ENCODE peak calls at places on chromosomes 5 and 9, in nine cellular contexts. One of them, this sample, is unnamed.
A peak's percentile ranks its signal among the peaks of the same experiment; 100 is the strongest.

GRCh38 chr5:112183103-112183634 is 235.9 kb downstream of the EPB41L4A start:
- DNase-seq in fibroblast of lung: no peak
- DNase-seq in prostate gland: no peak
- DNase-seq in mucosa of descending colon: no peak
- DNase-seq in hepatocyte: peak; percentile 11
- DNase-seq in mammary epithelial cell: peak; percentile 89
- DNase-seq in neural progenitor cell: peak; percentile 58
- DNase-seq in uterus: no peak
- DNase-seq in psoas muscle: no peak
- DNase-seq in this sample: no peak

GRCh38 chr5:16957305-16958165 is 21.4 kb upstream of the MYO10 start:
- DNase-seq in psoas muscle: no peak
- DNase-seq in mucosa of descending colon: no peak
- DNase-seq in uterus: no peak
- DNase-seq in neural progenitor cell: no peak
- DNase-seq in prostate gland: no peak
- DNase-seq in fibroblast of lung: peak; percentile 79
- DNase-seq in hepatocyte: no peak
- DNase-seq in mammary epithelial cell: peak; percentile 93
- DNase-seq in this sample: no peak

GRCh38 chr9:134493471-134494272 is 147.9 kb upstream of the COL5A1 start:
- DNase-seq in psoas muscle: no peak
- DNase-seq in mucosa of descending colon: no peak
- DNase-seq in hepatocyte: no peak
- DNase-seq in neural progenitor cell: no peak
- DNase-seq in uterus: no peak
- DNase-seq in fibroblast of lung: no peak
- DNase-seq in prostate gland: no peak
- DNase-seq in mammary epithelial cell: no peak
- DNase-seq in this sample: no peak

GRCh38 chr5:64184832-64185231 is 19.2 kb downstream of the RNF180 start:
- DNase-seq in mammary epithelial cell: no peak
- DNase-seq in uterus: no peak
- DNase-seq in psoas muscle: no peak
- DNase-seq in hepatocyte: no peak
- DNase-seq in mucosa of descending colon: no peak
- DNase-seq in neural progenitor cell: no peak
- DNase-seq in fibroblast of lung: no peak
- DNase-seq in prostate gland: no peak
- DNase-seq in this sample: no peak

GRCh38 chr5:55668356-55668755 is 43.8 kb downstream of the SLC38A9 start:
- DNase-seq in hepatocyte: peak; percentile 66
- DNase-seq in mammary epithelial cell: peak; percentile 79
- DNase-seq in mucosa of descending colon: no peak
- DNase-seq in fibroblast of lung: peak; percentile 75
- DNase-seq in uterus: no peak
- DNase-seq in prostate gland: no peak
- DNase-seq in neural progenitor cell: no peak
- DNase-seq in psoas muscle: no peak
- DNase-seq in this sample: no peak

GRCh38 chr9:122383992-122384461 is 13.2 kb downstream of the PTGS1 start:
- DNase-seq in prostate gland: no peak
- DNase-seq in mucosa of descending colon: no peak
- DNase-seq in hepatocyte: no peak
- DNase-seq in uterus: no peak
- DNase-seq in psoas muscle: peak; percentile 51
- DNase-seq in neural progenitor cell: no peak
- DNase-seq in fibroblast of lung: peak; percentile 42
- DNase-seq in mammary epithelial cell: peak; percentile 70
- DNase-seq in this sample: no peak

GRCh38 chr9:110064721-110065252 is 143.2 kb downstream of the C9orf152 start:
- DNase-seq in neural progenitor cell: no peak
- DNase-seq in hepatocyte: no peak
- DNase-seq in mammary epithelial cell: no peak
- DNase-seq in prostate gland: no peak
- DNase-seq in fibroblast of lung: no peak
- DNase-seq in uterus: no peak
- DNase-seq in mucosa of descending colon: no peak
- DNase-seq in psoas muscle: no peak
- DNase-seq in this sample: no peak

GRCh38 chr9:86387376-86387775 is 33.2 kb upstream of the TUT7 start:
- DNase-seq in neural progenitor cell: no peak
- DNase-seq in mucosa of descending colon: no peak
- DNase-seq in prostate gland: no peak
- DNase-seq in mammary epithelial cell: no peak
- DNase-seq in hepatocyte: no peak
- DNase-seq in fibroblast of lung: no peak
- DNase-seq in uterus: no peak
- DNase-seq in psoas muscle: no peak
- DNase-seq in this sample: no peak

GRCh38 chr5:73853091-73853490 is 227.1 kb downstream of the ARHGEF28 start:
- DNase-seq in prostate gland: no peak
- DNase-seq in hepatocyte: no peak
- DNase-seq in mammary epithelial cell: peak; percentile 80
- DNase-seq in neural progenitor cell: no peak
- DNase-seq in mucosa of descending colon: no peak
- DNase-seq in uterus: no peak
- DNase-seq in fibroblast of lung: peak; percentile 44
- DNase-seq in psoas muscle: no peak
- DNase-seq in this sample: peak; percentile 51

GRCh38 chr5:170861855-170862766 is at the start of gene RANBP17:
- DNase-seq in hepatocyte: peak; percentile 91
- DNase-seq in mucosa of descending colon: peak; percentile 68
- DNase-seq in uterus: no peak
- DNase-seq in prostate gland: peak; percentile 6
- DNase-seq in neural progenitor cell: peak; percentile 91
- DNase-seq in mammary epithelial cell: peak; percentile 58
- DNase-seq in psoas muscle: peak; percentile 46
- DNase-seq in fibroblast of lung: peak; percentile 78
- DNase-seq in this sample: peak; percentile 91

GRCh38 chr5:1488882-1489680 is 34.7 kb downstream of the LPCAT1 start:
- DNase-seq in mucosa of descending colon: no peak
- DNase-seq in neural progenitor cell: no peak
- DNase-seq in fibroblast of lung: peak; percentile 75
- DNase-seq in psoas muscle: no peak
- DNase-seq in hepatocyte: no peak
- DNase-seq in mammary epithelial cell: peak; percentile 63
- DNase-seq in uterus: no peak
- DNase-seq in prostate gland: no peak
- DNase-seq in this sample: no peak

GRCh38 chr5:154740957-154741356 is 14.2 kb upstream of the LARP1 start:
- DNase-seq in fibroblast of lung: peak; percentile 66
- DNase-seq in mammary epithelial cell: no peak
- DNase-seq in hepatocyte: no peak
- DNase-seq in neural progenitor cell: no peak
- DNase-seq in psoas muscle: peak; percentile 45
- DNase-seq in uterus: peak; percentile 55
- DNase-seq in mucosa of descending colon: no peak
- DNase-seq in prostate gland: no peak
- DNase-seq in this sample: peak; percentile 24

GRCh38 chr9:132543251-132543650 is 39.2 kb upstream of the BARHL1 start:
- DNase-seq in psoas muscle: no peak
- DNase-seq in mammary epithelial cell: no peak
- DNase-seq in neural progenitor cell: no peak
- DNase-seq in hepatocyte: no peak
- DNase-seq in uterus: no peak
- DNase-seq in prostate gland: no peak
- DNase-seq in fibroblast of lung: no peak
- DNase-seq in mucosa of descending colon: no peak
- DNase-seq in this sample: no peak

GRCh38 chr5:151448038-151448985 is 909 bp downstream of the SLC36A1 start:
- DNase-seq in prostate gland: peak; percentile 22
- DNase-seq in neural progenitor cell: peak; percentile 67
- DNase-seq in psoas muscle: no peak
- DNase-seq in mucosa of descending colon: peak; percentile 61
- DNase-seq in mammary epithelial cell: peak; percentile 42
- DNase-seq in fibroblast of lung: peak; percentile 9
- DNase-seq in hepatocyte: peak; percentile 63
- DNase-seq in uterus: peak; percentile 14
- DNase-seq in this sample: peak; percentile 34

GRCh38 chr9:109497193-109498165 is 628 bp downstream of the PTPN3 start:
- DNase-seq in prostate gland: peak; percentile 45
- DNase-seq in uterus: no peak
- DNase-seq in neural progenitor cell: peak; percentile 49
- DNase-seq in mammary epithelial cell: peak; percentile 77
- DNase-seq in mucosa of descending colon: peak; percentile 64
- DNase-seq in psoas muscle: peak; percentile 19
- DNase-seq in fibroblast of lung: no peak
- DNase-seq in hepatocyte: peak; percentile 66
- DNase-seq in this sample: peak; percentile 68

GRCh38 chr5:143400541-143401252 is 2.8 kb downstream of the NR3C1 start:
- DNase-seq in neural progenitor cell: peak; percentile 24
- DNase-seq in hepatocyte: no peak
- DNase-seq in prostate gland: no peak
- DNase-seq in fibroblast of lung: peak; percentile 55
- DNase-seq in mammary epithelial cell: peak; percentile 77
- DNase-seq in psoas muscle: no peak
- DNase-seq in mucosa of descending colon: no peak
- DNase-seq in uterus: no peak
- DNase-seq in this sample: no peak

GRCh38 chr5:110134963-110135935 is 445.5 kb downstream of the MAN2A1 start:
- DNase-seq in mammary epithelial cell: no peak
- DNase-seq in prostate gland: no peak
- DNase-seq in uterus: no peak
- DNase-seq in mucosa of descending colon: no peak
- DNase-seq in neural progenitor cell: no peak
- DNase-seq in fibroblast of lung: no peak
- DNase-seq in hepatocyte: no peak
- DNase-seq in psoas muscle: no peak
- DNase-seq in this sample: no peak
- H3K9me3 ChIP-seq in mammary epithelial cell: peaks cover 6% of the 10 kb centered on the region
- H3K9me3 ChIP-seq in prostate gland: no peaks in the 10 kb centered on the region
- H3K9me3 ChIP-seq in uterus: no peaks in the 10 kb centered on the region
- H3K9me3 ChIP-seq in mucosa of descending colon: peaks cover 3% of the 10 kb centered on the region
- H3K9me3 ChIP-seq in neural progenitor cell: no peaks in the 10 kb centered on the region
- H3K9me3 ChIP-seq in fibroblast of lung: no peaks in the 10 kb centered on the region
- H3K9me3 ChIP-seq in hepatocyte: no peaks in the 10 kb centered on the region
- H3K9me3 ChIP-seq in psoas muscle: no peaks in the 10 kb centered on the region
- H3K9me3 ChIP-seq in this sample: peaks cover 6% of the 10 kb centered on the region

GRCh38 chr5:115264786-115265185 is 2.1 kb upstream of the PGGT1B start:
- DNase-seq in mammary epithelial cell: no peak
- DNase-seq in hepatocyte: no peak
- DNase-seq in prostate gland: no peak
- DNase-seq in neural progenitor cell: no peak
- DNase-seq in uterus: no peak
- DNase-seq in mucosa of descending colon: no peak
- DNase-seq in psoas muscle: no peak
- DNase-seq in fibroblast of lung: no peak
- DNase-seq in this sample: no peak

GRCh38 chr5:115265220-115265619 is 2.5 kb upstream of the PGGT1B start:
- DNase-seq in fibroblast of lung: no peak
- DNase-seq in mucosa of descending colon: no peak
- DNase-seq in mammary epithelial cell: no peak
- DNase-seq in hepatocyte: no peak
- DNase-seq in neural progenitor cell: no peak
- DNase-seq in psoas muscle: no peak
- DNase-seq in prostate gland: no peak
- DNase-seq in uterus: no peak
- DNase-seq in this sample: no peak

GRCh38 chr5:115260248-115260647 is 2.4 kb downstream of the PGGT1B start:
- DNase-seq in psoas muscle: no peak
- DNase-seq in fibroblast of lung: no peak
- DNase-seq in neural progenitor cell: no peak
- DNase-seq in mammary epithelial cell: peak; percentile 67
- DNase-seq in uterus: no peak
- DNase-seq in hepatocyte: no peak
- DNase-seq in mucosa of descending colon: no peak
- DNase-seq in prostate gland: no peak
- DNase-seq in this sample: no peak

GRCh38 chr5:115262405-115263247 is at the start of gene PGGT1B:
- DNase-seq in fibroblast of lung: peak; percentile 72
- DNase-seq in neural progenitor cell: peak; percentile 75
- DNase-seq in mammary epithelial cell: peak; percentile 63
- DNase-seq in uterus: peak; percentile 57
- DNase-seq in psoas muscle: peak; percentile 77
- DNase-seq in prostate gland: peak; percentile 53
- DNase-seq in hepatocyte: peak; percentile 78
- DNase-seq in mucosa of descending colon: peak; percentile 84
- DNase-seq in this sample: peak; percentile 88

DNA sequence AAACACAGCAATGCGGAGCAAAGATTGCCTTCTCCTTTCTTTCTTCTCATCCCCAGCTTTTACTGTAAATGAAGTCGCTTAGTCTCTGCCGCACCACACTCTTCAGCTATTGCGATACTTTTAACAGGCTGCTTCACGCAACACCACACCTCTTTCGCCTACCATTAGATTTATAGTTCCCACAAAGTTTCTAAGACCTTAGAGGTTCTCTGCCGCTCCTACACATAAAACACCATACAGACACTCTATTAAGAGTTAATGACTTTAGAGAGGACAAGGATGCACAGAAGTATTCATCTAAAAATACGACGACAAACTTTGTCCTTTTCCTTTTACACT is 642 bp downstream of the PGGT1B start:
- DNase-seq in fibroblast of lung: peak; percentile 39
- DNase-seq in neural progenitor cell: peak; percentile 24
- DNase-seq in hepatocyte: peak; percentile 23
- DNase-seq in mammary epithelial cell: peak; percentile 39
- DNase-seq in prostate gland: no peak
- DNase-seq in uterus: no peak
- DNase-seq in mucosa of descending colon: no peak
- DNase-seq in psoas muscle: no peak
- DNase-seq in this sample: no peak
- H3K4me3 ChIP-seq in fibroblast of lung: peak overlapping the region; percentile 80
- H3K4me3 ChIP-seq in neural progenitor cell: peak overlapping the region; percentile 83
- H3K4me3 ChIP-seq in hepatocyte: peak overlapping the region; percentile 92
- H3K4me3 ChIP-seq in mammary epithelial cell: peak overlapping the region; percentile 83
- H3K4me3 ChIP-seq in prostate gland: peak overlapping the region; percentile 82
- H3K4me3 ChIP-seq in uterus: peak overlapping the region; percentile 66
- H3K4me3 ChIP-seq in mucosa of descending colon: peak overlapping the region; percentile 58
- H3K4me3 ChIP-seq in psoas muscle: peak overlapping the region; percentile 84
- H3K4me3 ChIP-seq in this sample: peak overlapping the region; percentile 90

DNA sequence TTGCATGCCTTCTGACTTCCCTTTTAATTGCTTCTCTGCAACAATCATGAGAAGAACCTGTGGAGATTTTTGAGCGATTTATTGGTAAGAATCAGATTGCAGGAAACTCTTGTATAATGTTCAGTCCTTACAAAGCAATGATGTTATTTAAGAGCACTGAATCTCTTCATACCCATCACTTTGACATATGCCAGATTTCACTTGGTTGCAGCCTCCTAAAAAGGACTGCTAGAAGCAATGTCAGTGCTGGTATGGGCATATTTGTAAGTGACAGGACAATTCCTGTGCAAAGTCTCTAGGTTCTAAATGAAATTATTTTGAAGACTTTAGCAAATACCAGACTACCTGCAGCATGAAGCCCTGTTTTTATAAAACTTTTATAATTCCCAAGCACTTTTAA is 2272.7 kb upstream of the WWC1 start:
- DNase-seq in mucosa of descending colon: no peak
- DNase-seq in prostate gland: no peak
- DNase-seq in fibroblast of lung: no peak
- DNase-seq in neural progenitor cell: no peak
- DNase-seq in psoas muscle: no peak
- DNase-seq in hepatocyte: no peak
- DNase-seq in uterus: no peak
- DNase-seq in mammary epithelial cell: no peak
- DNase-seq in this sample: no peak
- H3K9me3 ChIP-seq in mucosa of descending colon: no peaks in the 10 kb centered on the region
- H3K9me3 ChIP-seq in prostate gland: no peaks in the 10 kb centered on the region
- H3K9me3 ChIP-seq in fibroblast of lung: no peaks in the 10 kb centered on the region
- H3K9me3 ChIP-seq in neural progenitor cell: no peaks in the 10 kb centered on the region
- H3K9me3 ChIP-seq in psoas muscle: no peaks in the 10 kb centered on the region
- H3K9me3 ChIP-seq in hepatocyte: no peaks in the 10 kb centered on the region
- H3K9me3 ChIP-seq in uterus: no peaks in the 10 kb centered on the region
- H3K9me3 ChIP-seq in mammary epithelial cell: no peaks in the 10 kb centered on the region
- H3K9me3 ChIP-seq in this sample: no peaks in the 10 kb centered on the region

GRCh38 chr5:119270955-119271757 is 84.7 kb upstream of the TNFAIP8 start:
- DNase-seq in neural progenitor cell: no peak
- DNase-seq in hepatocyte: no peak
- DNase-seq in psoas muscle: no peak
- DNase-seq in mammary epithelial cell: no peak
- DNase-seq in uterus: no peak
- DNase-seq in fibroblast of lung: peak; percentile 48
- DNase-seq in mucosa of descending colon: no peak
- DNase-seq in prostate gland: peak; percentile 52
- DNase-seq in this sample: no peak
- H3K4me3 ChIP-seq in neural progenitor cell: no peak overlapping the region
- H3K4me3 ChIP-seq in hepatocyte: no peak overlapping the region
- H3K4me3 ChIP-seq in psoas muscle: no peak overlapping the region
- H3K4me3 ChIP-seq in mammary epithelial cell: no peak overlapping the region
- H3K4me3 ChIP-seq in uterus: no peak overlapping the region
- H3K4me3 ChIP-seq in fibroblast of lung: no peak overlapping the region
- H3K4me3 ChIP-seq in mucosa of descending colon: no peak overlapping the region
- H3K4me3 ChIP-seq in prostate gland: no peak overlapping the region
- H3K4me3 ChIP-seq in this sample: no peak overlapping the region

This sample was measured in SJCRH30.